ENCODE peak calls at places on chromosome 7, in eight cellular contexts. One of them, this sample, is unnamed.
A peak's percentile ranks its signal among the peaks of the same experiment; 100 is the strongest.

GRCh38 chr7:73342645-73343044 is 14.7 kb downstream of the FKBP6 start:
- DNase-seq in colonic mucosa: no peak
- DNase-seq in neural crest cell: no peak
- DNase-seq in hepatocyte: peak; percentile 73
- DNase-seq in coronary artery: no peak
- DNase-seq in dorsolateral prefrontal cortex: no peak
- DNase-seq in mucosa of descending colon: no peak
- DNase-seq in choroid plexus epithelial cell: peak; percentile 84
- DNase-seq in this sample: no peak

GRCh38 chr7:117993377-117994003 is 120.2 kb upstream of the CTTNBP2 start:
- DNase-seq in choroid plexus epithelial cell: peak; percentile 82
- DNase-seq in neural crest cell: peak; percentile 33
- DNase-seq in dorsolateral prefrontal cortex: no peak
- DNase-seq in colonic mucosa: no peak
- DNase-seq in mucosa of descending colon: no peak
- DNase-seq in coronary artery: no peak
- DNase-seq in hepatocyte: peak; percentile 59
- DNase-seq in this sample: peak; percentile 30

GRCh38 chr7:27179503-27180430 is 5.3 kb downstream of the HOXA11 start:
- DNase-seq in coronary artery: no peak
- DNase-seq in choroid plexus epithelial cell: peak; percentile 26
- DNase-seq in colonic mucosa: peak; percentile 90
- DNase-seq in mucosa of descending colon: peak; percentile 87
- DNase-seq in dorsolateral prefrontal cortex: peak; percentile 37
- DNase-seq in hepatocyte: peak; percentile 87
- DNase-seq in neural crest cell: peak; percentile 75
- DNase-seq in this sample: peak; percentile 84

GRCh38 chr7:151321341-151321740 is 20.3 kb upstream of the NUB1 start:
- DNase-seq in coronary artery: no peak
- DNase-seq in mucosa of descending colon: no peak
- DNase-seq in colonic mucosa: no peak
- DNase-seq in choroid plexus epithelial cell: no peak
- DNase-seq in dorsolateral prefrontal cortex: no peak
- DNase-seq in neural crest cell: no peak
- DNase-seq in hepatocyte: no peak
- DNase-seq in this sample: no peak

GRCh38 chr7:52547301-52547920 is 488.0 kb upstream of the POM121L12 start:
- DNase-seq in hepatocyte: peak; percentile 12
- DNase-seq in dorsolateral prefrontal cortex: no peak
- DNase-seq in colonic mucosa: no peak
- DNase-seq in neural crest cell: no peak
- DNase-seq in choroid plexus epithelial cell: no peak
- DNase-seq in mucosa of descending colon: no peak
- DNase-seq in coronary artery: no peak
- DNase-seq in this sample: no peak

GRCh38 chr7:4209966-4210365 is 472.1 kb upstream of the FOXK1 start:
- DNase-seq in choroid plexus epithelial cell: no peak
- DNase-seq in mucosa of descending colon: no peak
- DNase-seq in hepatocyte: no peak
- DNase-seq in dorsolateral prefrontal cortex: no peak
- DNase-seq in coronary artery: no peak
- DNase-seq in neural crest cell: no peak
- DNase-seq in colonic mucosa: no peak
- DNase-seq in this sample: no peak

GRCh38 chr7:138235207-138235606 is 158.9 kb downstream of the AKR1D1 start:
- DNase-seq in dorsolateral prefrontal cortex: no peak
- DNase-seq in mucosa of descending colon: no peak
- DNase-seq in hepatocyte: no peak
- DNase-seq in colonic mucosa: no peak
- DNase-seq in choroid plexus epithelial cell: no peak
- DNase-seq in neural crest cell: no peak
- DNase-seq in coronary artery: no peak
- DNase-seq in this sample: no peak

GRCh38 chr7:121081327-121081936 is 92.9 kb downstream of the CPED1 start:
- DNase-seq in dorsolateral prefrontal cortex: no peak
- DNase-seq in colonic mucosa: no peak
- DNase-seq in choroid plexus epithelial cell: peak; percentile 90
- DNase-seq in mucosa of descending colon: no peak
- DNase-seq in hepatocyte: peak; percentile 60
- DNase-seq in neural crest cell: no peak
- DNase-seq in coronary artery: no peak
- DNase-seq in this sample: peak; percentile 13

GRCh38 chr7:139230484-139230773 is 608 bp upstream of the UBN2 start:
- DNase-seq in hepatocyte: no peak
- DNase-seq in choroid plexus epithelial cell: no peak
- DNase-seq in coronary artery: no peak
- DNase-seq in colonic mucosa: no peak
- DNase-seq in neural crest cell: no peak
- DNase-seq in mucosa of descending colon: no peak
- DNase-seq in dorsolateral prefrontal cortex: no peak
- DNase-seq in this sample: peak; percentile 13

GRCh38 chr7:106781828-106782544 is 83.1 kb upstream of the PIK3CG start:
- DNase-seq in choroid plexus epithelial cell: no peak
- DNase-seq in mucosa of descending colon: no peak
- DNase-seq in dorsolateral prefrontal cortex: no peak
- DNase-seq in colonic mucosa: no peak
- DNase-seq in coronary artery: no peak
- DNase-seq in hepatocyte: no peak
- DNase-seq in neural crest cell: no peak
- DNase-seq in this sample: no peak

GRCh38 chr7:106781007-106781406 is 84.1 kb upstream of the PIK3CG start:
- DNase-seq in coronary artery: no peak
- DNase-seq in neural crest cell: no peak
- DNase-seq in hepatocyte: no peak
- DNase-seq in colonic mucosa: no peak
- DNase-seq in choroid plexus epithelial cell: peak; percentile 13
- DNase-seq in dorsolateral prefrontal cortex: no peak
- DNase-seq in mucosa of descending colon: no peak
- DNase-seq in this sample: no peak

GRCh38 chr7:106777666-106778299 is 87.3 kb upstream of the PIK3CG start:
- DNase-seq in choroid plexus epithelial cell: no peak
- DNase-seq in dorsolateral prefrontal cortex: no peak
- DNase-seq in hepatocyte: no peak
- DNase-seq in neural crest cell: no peak
- DNase-seq in mucosa of descending colon: no peak
- DNase-seq in coronary artery: no peak
- DNase-seq in colonic mucosa: no peak
- DNase-seq in this sample: no peak

GRCh38 chr7:106778656-106779250 is 86.3 kb upstream of the PIK3CG start:
- DNase-seq in choroid plexus epithelial cell: peak; percentile 12
- DNase-seq in coronary artery: no peak
- DNase-seq in dorsolateral prefrontal cortex: no peak
- DNase-seq in neural crest cell: no peak
- DNase-seq in colonic mucosa: no peak
- DNase-seq in mucosa of descending colon: no peak
- DNase-seq in hepatocyte: no peak
- DNase-seq in this sample: no peak

DNA sequence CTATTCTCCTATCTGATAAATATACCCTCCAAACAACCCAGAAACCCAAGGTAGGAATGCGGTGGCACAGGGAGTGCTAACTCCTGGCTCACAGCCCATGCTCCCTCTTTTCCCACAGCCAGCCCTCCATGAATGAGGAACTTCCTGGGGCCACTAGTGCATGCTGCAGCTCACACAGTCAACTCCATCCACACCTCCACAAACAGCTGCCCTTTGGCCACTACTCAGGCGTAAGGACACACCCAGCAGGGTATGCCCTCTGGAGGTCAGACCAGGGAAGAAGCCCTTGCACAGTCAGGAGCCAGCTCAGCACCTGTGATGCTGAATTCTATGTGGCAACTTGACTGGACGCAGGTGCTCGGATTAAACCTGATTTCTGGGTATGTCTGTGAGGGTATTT is 85.2 kb upstream of the PIK3CG start:
- DNase-seq in choroid plexus epithelial cell: no peak
- DNase-seq in hepatocyte: peak; percentile 69
- DNase-seq in dorsolateral prefrontal cortex: no peak
- DNase-seq in colonic mucosa: peak; percentile 69
- DNase-seq in neural crest cell: no peak
- DNase-seq in coronary artery: no peak
- DNase-seq in mucosa of descending colon: peak; percentile 70
- DNase-seq in this sample: no peak
- TF ChIP-seq CTCF in choroid plexus epithelial cell: peak; percentile 4
- TF ChIP-seq CTCF in hepatocyte: peak; percentile 27
- TF ChIP-seq CTCF in dorsolateral prefrontal cortex: no peak
- TF ChIP-seq CTCF in colonic mucosa: peak; percentile 24
- TF ChIP-seq CTCF in neural crest cell: peak; percentile 19
- TF ChIP-seq CTCF in coronary artery: no peak
- TF ChIP-seq CTCF in mucosa of descending colon: peak; percentile 36
- TF ChIP-seq CTCF in this sample: peak; percentile 20

GRCh38 chr7:136914016-136914415 is 45.6 kb downstream of the CHRM2 start:
- DNase-seq in neural crest cell: no peak
- DNase-seq in hepatocyte: no peak
- DNase-seq in coronary artery: no peak
- DNase-seq in mucosa of descending colon: no peak
- DNase-seq in choroid plexus epithelial cell: no peak
- DNase-seq in colonic mucosa: no peak
- DNase-seq in dorsolateral prefrontal cortex: no peak
- DNase-seq in this sample: no peak
- TF ChIP-seq CTCF in neural crest cell: no peak
- TF ChIP-seq CTCF in hepatocyte: no peak
- TF ChIP-seq CTCF in coronary artery: no peak
- TF ChIP-seq CTCF in mucosa of descending colon: no peak
- TF ChIP-seq CTCF in choroid plexus epithelial cell: no peak
- TF ChIP-seq CTCF in colonic mucosa: no peak
- TF ChIP-seq CTCF in dorsolateral prefrontal cortex: no peak
- TF ChIP-seq CTCF in this sample: no peak

DNA sequence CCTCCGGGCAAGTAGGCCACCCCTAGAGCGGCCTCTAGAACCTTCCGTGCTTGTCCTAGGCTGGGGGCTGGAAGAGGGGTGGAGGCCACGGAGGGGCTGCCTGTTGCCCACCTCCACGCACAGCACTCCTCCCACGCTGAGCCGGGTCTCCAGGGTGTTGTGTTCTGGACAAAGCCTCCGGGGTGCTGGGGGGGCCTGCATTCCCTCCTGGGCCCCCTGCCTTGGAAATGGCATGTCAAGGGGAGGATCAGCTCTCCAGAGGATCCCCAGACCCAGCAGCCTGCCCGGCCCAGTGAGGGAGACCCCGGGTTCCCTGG is 8.1 kb upstream of the TTYH3 start:
- DNase-seq in dorsolateral prefrontal cortex: no peak
- DNase-seq in coronary artery: no peak
- DNase-seq in colonic mucosa: no peak
- DNase-seq in neural crest cell: no peak
- DNase-seq in choroid plexus epithelial cell: no peak
- DNase-seq in mucosa of descending colon: no peak
- DNase-seq in hepatocyte: no peak
- DNase-seq in this sample: no peak
- TF ChIP-seq CTCF in dorsolateral prefrontal cortex: no peak
- TF ChIP-seq CTCF in coronary artery: no peak
- TF ChIP-seq CTCF in colonic mucosa: no peak
- TF ChIP-seq CTCF in neural crest cell: no peak
- TF ChIP-seq CTCF in choroid plexus epithelial cell: no peak
- TF ChIP-seq CTCF in mucosa of descending colon: no peak
- TF ChIP-seq CTCF in hepatocyte: no peak
- TF ChIP-seq CTCF in this sample: no peak

DNA sequence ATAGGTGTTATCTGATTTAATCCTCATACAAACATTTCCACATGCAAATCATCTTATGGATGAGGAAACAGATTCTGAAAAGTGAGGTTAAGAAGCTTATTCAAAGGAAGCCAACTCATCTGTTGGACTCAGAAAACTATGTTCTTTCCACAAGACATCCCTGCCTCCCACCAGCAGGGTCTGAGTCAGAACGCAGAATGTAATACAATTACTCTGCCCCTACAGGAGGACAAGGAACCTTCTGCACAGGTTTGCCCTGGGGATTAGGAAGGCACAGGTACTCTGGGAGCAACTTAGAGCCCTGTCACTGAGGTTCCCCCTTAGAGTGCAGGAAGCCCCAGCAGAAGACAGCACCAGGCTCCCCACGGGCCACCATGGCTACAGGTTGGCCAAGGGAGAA is 255.7 kb downstream of the TNS3 start:
- DNase-seq in neural crest cell: no peak
- DNase-seq in colonic mucosa: no peak
- DNase-seq in mucosa of descending colon: no peak
- DNase-seq in choroid plexus epithelial cell: peak; percentile 92
- DNase-seq in hepatocyte: peak; percentile 68
- DNase-seq in coronary artery: peak; percentile 65
- DNase-seq in dorsolateral prefrontal cortex: no peak
- DNase-seq in this sample: no peak
- TF ChIP-seq CTCF in neural crest cell: peak; percentile 36
- TF ChIP-seq CTCF in colonic mucosa: no peak
- TF ChIP-seq CTCF in mucosa of descending colon: no peak
- TF ChIP-seq CTCF in choroid plexus epithelial cell: peak; percentile 74
- TF ChIP-seq CTCF in hepatocyte: peak; percentile 28
- TF ChIP-seq CTCF in coronary artery: no peak
- TF ChIP-seq CTCF in dorsolateral prefrontal cortex: peak; percentile 21
- TF ChIP-seq CTCF in this sample: no peak

GRCh38 chr7:47571355-47572100 is 10.4 kb downstream of the TNS3 start:
- DNase-seq in choroid plexus epithelial cell: peak; percentile 69
- DNase-seq in neural crest cell: no peak
- DNase-seq in coronary artery: peak; percentile 92
- DNase-seq in colonic mucosa: peak; percentile 74
- DNase-seq in hepatocyte: peak; percentile 62
- DNase-seq in mucosa of descending colon: peak; percentile 82
- DNase-seq in dorsolateral prefrontal cortex: no peak
- DNase-seq in this sample: no peak
- TF ChIP-seq CTCF in choroid plexus epithelial cell: peak; percentile 14
- TF ChIP-seq CTCF in neural crest cell: no peak
- TF ChIP-seq CTCF in coronary artery: no peak
- TF ChIP-seq CTCF in colonic mucosa: no peak
- TF ChIP-seq CTCF in hepatocyte: no peak
- TF ChIP-seq CTCF in mucosa of descending colon: no peak
- TF ChIP-seq CTCF in dorsolateral prefrontal cortex: no peak
- TF ChIP-seq CTCF in this sample: no peak